ENCODE peak calls at places on chromosomes 3 and 15, in ten cellular contexts. One of them, this sample, is unnamed.
A peak's percentile ranks its signal among the peaks of the same experiment; 100 is the strongest.

GRCh38 chr3:97996988-97997387 is 24.8 kb upstream of the RIOX2 start:
- DNase-seq in HT-29: no peak
- DNase-seq in fibroblast of the conjunctiva: no peak
- DNase-seq in activated T-cell treated with anti-CD3 and anti-CD28 coated beads for 4 hours: no peak
- DNase-seq in GM12864: no peak
- DNase-seq in NCI-H1930: no peak
- DNase-seq in head of caudate nucleus: no peak
- DNase-seq in uterus: no peak
- DNase-seq in NCI-H446: no peak
- DNase-seq in skeletal muscle cell: no peak
- DNase-seq in this sample: no peak

GRCh38 chr3:142047021-142047369 is 102.3 kb downstream of the TFDP2 start:
- DNase-seq in HT-29: no peak
- DNase-seq in fibroblast of the conjunctiva: no peak
- DNase-seq in activated T-cell treated with anti-CD3 and anti-CD28 coated beads for 4 hours: no peak
- DNase-seq in GM12864: no peak
- DNase-seq in NCI-H1930: no peak
- DNase-seq in head of caudate nucleus: no peak
- DNase-seq in uterus: no peak
- DNase-seq in NCI-H446: no peak
- DNase-seq in skeletal muscle cell: no peak
- DNase-seq in this sample: no peak

GRCh38 chr15:69997701-69998273 is 99.9 kb downstream of the TLE3 start:
- DNase-seq in HT-29: peak; percentile 97
- DNase-seq in fibroblast of the conjunctiva: no peak
- DNase-seq in activated T-cell treated with anti-CD3 and anti-CD28 coated beads for 4 hours: no peak
- DNase-seq in GM12864: no peak
- DNase-seq in NCI-H1930: no peak
- DNase-seq in head of caudate nucleus: peak; percentile 59
- DNase-seq in uterus: no peak
- DNase-seq in NCI-H446: peak; percentile 68
- DNase-seq in skeletal muscle cell: no peak
- DNase-seq in this sample: no peak

GRCh38 chr3:12300137-12300536 is 11.3 kb downstream of the PPARG start:
- DNase-seq in HT-29: peak; percentile 67
- DNase-seq in fibroblast of the conjunctiva: no peak
- DNase-seq in activated T-cell treated with anti-CD3 and anti-CD28 coated beads for 4 hours: no peak
- DNase-seq in GM12864: no peak
- DNase-seq in NCI-H1930: no peak
- DNase-seq in head of caudate nucleus: no peak
- DNase-seq in uterus: no peak
- DNase-seq in NCI-H446: no peak
- DNase-seq in skeletal muscle cell: no peak
- DNase-seq in this sample: no peak

GRCh38 chr15:73264881-73265280 is 103.9 kb downstream of the HCN4 start:
- DNase-seq in HT-29: no peak
- DNase-seq in fibroblast of the conjunctiva: no peak
- DNase-seq in activated T-cell treated with anti-CD3 and anti-CD28 coated beads for 4 hours: no peak
- DNase-seq in GM12864: no peak
- DNase-seq in NCI-H1930: no peak
- DNase-seq in head of caudate nucleus: no peak
- DNase-seq in uterus: no peak
- DNase-seq in NCI-H446: no peak
- DNase-seq in skeletal muscle cell: no peak
- DNase-seq in this sample: no peak

GRCh38 chr3:183597959-183598358 is 37.5 kb upstream of the KLHL24 start:
- DNase-seq in HT-29: no peak
- DNase-seq in fibroblast of the conjunctiva: no peak
- DNase-seq in activated T-cell treated with anti-CD3 and anti-CD28 coated beads for 4 hours: no peak
- DNase-seq in GM12864: no peak
- DNase-seq in NCI-H1930: no peak
- DNase-seq in head of caudate nucleus: no peak
- DNase-seq in uterus: no peak
- DNase-seq in NCI-H446: no peak
- DNase-seq in skeletal muscle cell: no peak
- DNase-seq in this sample: no peak

GRCh38 chr15:66846811-66847210 is 144.8 kb downstream of the SMAD6 start:
- DNase-seq in HT-29: no peak
- DNase-seq in fibroblast of the conjunctiva: no peak
- DNase-seq in activated T-cell treated with anti-CD3 and anti-CD28 coated beads for 4 hours: no peak
- DNase-seq in GM12864: no peak
- DNase-seq in NCI-H1930: no peak
- DNase-seq in head of caudate nucleus: no peak
- DNase-seq in uterus: no peak
- DNase-seq in NCI-H446: no peak
- DNase-seq in skeletal muscle cell: no peak
- DNase-seq in this sample: no peak

GRCh38 chr15:40081691-40082194 is 26.9 kb downstream of the BMF start:
- DNase-seq in HT-29: peak; percentile 94
- DNase-seq in fibroblast of the conjunctiva: peak; percentile 52
- DNase-seq in activated T-cell treated with anti-CD3 and anti-CD28 coated beads for 4 hours: no peak
- DNase-seq in GM12864: no peak
- DNase-seq in NCI-H1930: no peak
- DNase-seq in head of caudate nucleus: peak; percentile 88
- DNase-seq in uterus: peak; percentile 69
- DNase-seq in NCI-H446: peak; percentile 17
- DNase-seq in skeletal muscle cell: no peak
- DNase-seq in this sample: peak; percentile 71

GRCh38 chr3:48318831-48319512 is 14.5 kb downstream of the SPINK8 start:
- DNase-seq in HT-29: no peak
- DNase-seq in fibroblast of the conjunctiva: no peak
- DNase-seq in activated T-cell treated with anti-CD3 and anti-CD28 coated beads for 4 hours: no peak
- DNase-seq in GM12864: no peak
- DNase-seq in NCI-H1930: no peak
- DNase-seq in head of caudate nucleus: no peak
- DNase-seq in uterus: no peak
- DNase-seq in NCI-H446: no peak
- DNase-seq in skeletal muscle cell: no peak
- DNase-seq in this sample: no peak

GRCh38 chr15:25176991-25177954 is 222.5 kb downstream of the SNRPN start:
- DNase-seq in HT-29: no peak
- DNase-seq in fibroblast of the conjunctiva: no peak
- DNase-seq in activated T-cell treated with anti-CD3 and anti-CD28 coated beads for 4 hours: no peak
- DNase-seq in GM12864: no peak
- DNase-seq in NCI-H1930: no peak
- DNase-seq in head of caudate nucleus: no peak
- DNase-seq in uterus: peak; percentile 9
- DNase-seq in NCI-H446: no peak
- DNase-seq in skeletal muscle cell: no peak
- DNase-seq in this sample: peak; percentile 8

GRCh38 chr3:71046791-71047190 is 536.7 kb downstream of the FOXP1 start:
- DNase-seq in HT-29: no peak
- DNase-seq in fibroblast of the conjunctiva: no peak
- DNase-seq in activated T-cell treated with anti-CD3 and anti-CD28 coated beads for 4 hours: no peak
- DNase-seq in GM12864: no peak
- DNase-seq in NCI-H1930: no peak
- DNase-seq in head of caudate nucleus: no peak
- DNase-seq in uterus: no peak
- DNase-seq in NCI-H446: no peak
- DNase-seq in skeletal muscle cell: no peak
- DNase-seq in this sample: no peak

GRCh38 chr3:119580148-119580760 is 962 bp downstream of the ADPRH start:
- DNase-seq in HT-29: no peak
- DNase-seq in fibroblast of the conjunctiva: no peak
- DNase-seq in activated T-cell treated with anti-CD3 and anti-CD28 coated beads for 4 hours: no peak
- DNase-seq in GM12864: peak; percentile 65
- DNase-seq in NCI-H1930: peak; percentile 3
- DNase-seq in head of caudate nucleus: peak; percentile 18
- DNase-seq in uterus: peak; percentile 34
- DNase-seq in NCI-H446: no peak
- DNase-seq in skeletal muscle cell: no peak
- DNase-seq in this sample: peak; percentile 50

GRCh38 chr3:147368561-147369151 is 37.7 kb downstream of the ZIC4 start:
- DNase-seq in HT-29: no peak
- DNase-seq in fibroblast of the conjunctiva: no peak
- DNase-seq in activated T-cell treated with anti-CD3 and anti-CD28 coated beads for 4 hours: no peak
- DNase-seq in GM12864: no peak
- DNase-seq in NCI-H1930: no peak
- DNase-seq in head of caudate nucleus: no peak
- DNase-seq in uterus: no peak
- DNase-seq in NCI-H446: no peak
- DNase-seq in skeletal muscle cell: no peak
- DNase-seq in this sample: no peak

GRCh38 chr3:14413381-14414071 is 11.1 kb downstream of the SLC6A6 start:
- DNase-seq in HT-29: no peak
- DNase-seq in fibroblast of the conjunctiva: no peak
- DNase-seq in activated T-cell treated with anti-CD3 and anti-CD28 coated beads for 4 hours: no peak
- DNase-seq in GM12864: no peak
- DNase-seq in NCI-H1930: no peak
- DNase-seq in head of caudate nucleus: no peak
- DNase-seq in uterus: no peak
- DNase-seq in NCI-H446: no peak
- DNase-seq in skeletal muscle cell: no peak
- DNase-seq in this sample: peak; percentile 64

GRCh38 chr3:142448424-142448823 is 587 bp upstream of the XRN1 start:
- DNase-seq in HT-29: no peak
- DNase-seq in fibroblast of the conjunctiva: no peak
- DNase-seq in activated T-cell treated with anti-CD3 and anti-CD28 coated beads for 4 hours: no peak
- DNase-seq in GM12864: no peak
- DNase-seq in NCI-H1930: no peak
- DNase-seq in head of caudate nucleus: no peak
- DNase-seq in uterus: no peak
- DNase-seq in NCI-H446: no peak
- DNase-seq in skeletal muscle cell: no peak
- DNase-seq in this sample: no peak

GRCh38 chr3:61808526-61808925 is 247.2 kb downstream of the PTPRG start:
- DNase-seq in HT-29: no peak
- DNase-seq in fibroblast of the conjunctiva: peak; percentile 78
- DNase-seq in activated T-cell treated with anti-CD3 and anti-CD28 coated beads for 4 hours: no peak
- DNase-seq in GM12864: no peak
- DNase-seq in NCI-H1930: no peak
- DNase-seq in head of caudate nucleus: no peak
- DNase-seq in uterus: peak; percentile 72
- DNase-seq in NCI-H446: peak; percentile 71
- DNase-seq in skeletal muscle cell: no peak
- DNase-seq in this sample: no peak

GRCh38 chr3:59185586-59186381 is 136.0 kb upstream of the CFAP20DC start:
- DNase-seq in HT-29: no peak
- DNase-seq in fibroblast of the conjunctiva: no peak
- DNase-seq in activated T-cell treated with anti-CD3 and anti-CD28 coated beads for 4 hours: no peak
- DNase-seq in GM12864: no peak
- DNase-seq in NCI-H1930: no peak
- DNase-seq in head of caudate nucleus: no peak
- DNase-seq in uterus: no peak
- DNase-seq in NCI-H446: no peak
- DNase-seq in skeletal muscle cell: no peak
- DNase-seq in this sample: no peak

GRCh38 chr3:141112686-141113255 is 61.6 kb downstream of the SPSB4 start:
- DNase-seq in HT-29: no peak
- DNase-seq in fibroblast of the conjunctiva: no peak
- DNase-seq in activated T-cell treated with anti-CD3 and anti-CD28 coated beads for 4 hours: no peak
- DNase-seq in GM12864: no peak
- DNase-seq in NCI-H1930: no peak
- DNase-seq in head of caudate nucleus: no peak
- DNase-seq in uterus: no peak
- DNase-seq in NCI-H446: no peak
- DNase-seq in skeletal muscle cell: no peak
- DNase-seq in this sample: no peak

GRCh38 chr3:37197810-37198371 is 23.5 kb upstream of the LRRFIP2 start:
- DNase-seq in HT-29: no peak
- DNase-seq in fibroblast of the conjunctiva: no peak
- DNase-seq in activated T-cell treated with anti-CD3 and anti-CD28 coated beads for 4 hours: no peak
- DNase-seq in GM12864: no peak
- DNase-seq in NCI-H1930: no peak
- DNase-seq in head of caudate nucleus: no peak
- DNase-seq in uterus: no peak
- DNase-seq in NCI-H446: no peak
- DNase-seq in skeletal muscle cell: peak; percentile 36
- DNase-seq in this sample: no peak

GRCh38 chr15:96406701-96407100 is 76.2 kb downstream of the NR2F2 start:
- DNase-seq in HT-29: no peak
- DNase-seq in fibroblast of the conjunctiva: no peak
- DNase-seq in activated T-cell treated with anti-CD3 and anti-CD28 coated beads for 4 hours: no peak
- DNase-seq in GM12864: no peak
- DNase-seq in NCI-H1930: no peak
- DNase-seq in head of caudate nucleus: no peak
- DNase-seq in uterus: no peak
- DNase-seq in NCI-H446: no peak
- DNase-seq in skeletal muscle cell: no peak
- DNase-seq in this sample: no peak

GRCh38 chr3:197376020-197376419 is 77.6 kb upstream of the DLG1 start:
- DNase-seq in HT-29: no peak
- DNase-seq in fibroblast of the conjunctiva: no peak
- DNase-seq in activated T-cell treated with anti-CD3 and anti-CD28 coated beads for 4 hours: no peak
- DNase-seq in GM12864: no peak
- DNase-seq in NCI-H1930: no peak
- DNase-seq in head of caudate nucleus: no peak
- DNase-seq in uterus: no peak
- DNase-seq in NCI-H446: no peak
- DNase-seq in skeletal muscle cell: no peak
- DNase-seq in this sample: no peak

GRCh38 chr3:173865900-173866498 is 468.5 kb downstream of the NLGN1 start:
- DNase-seq in HT-29: no peak
- DNase-seq in fibroblast of the conjunctiva: no peak
- DNase-seq in activated T-cell treated with anti-CD3 and anti-CD28 coated beads for 4 hours: no peak
- DNase-seq in GM12864: no peak
- DNase-seq in NCI-H1930: no peak
- DNase-seq in head of caudate nucleus: no peak
- DNase-seq in uterus: no peak
- DNase-seq in NCI-H446: no peak
- DNase-seq in skeletal muscle cell: no peak
- DNase-seq in this sample: no peak

GRCh38 chr3:113885050-113885449 is 46.5 kb downstream of the GRAMD1C start:
- DNase-seq in HT-29: no peak
- DNase-seq in fibroblast of the conjunctiva: no peak
- DNase-seq in activated T-cell treated with anti-CD3 and anti-CD28 coated beads for 4 hours: no peak
- DNase-seq in GM12864: no peak
- DNase-seq in NCI-H1930: no peak
- DNase-seq in head of caudate nucleus: no peak
- DNase-seq in uterus: no peak
- DNase-seq in NCI-H446: no peak
- DNase-seq in skeletal muscle cell: no peak
- DNase-seq in this sample: no peak

GRCh38 chr15:81160312-81161214 is 26.5 kb downstream of the CFAP161 start:
- DNase-seq in HT-29: no peak
- DNase-seq in fibroblast of the conjunctiva: peak; percentile 95
- DNase-seq in activated T-cell treated with anti-CD3 and anti-CD28 coated beads for 4 hours: no peak
- DNase-seq in GM12864: no peak
- DNase-seq in NCI-H1930: no peak
- DNase-seq in head of caudate nucleus: no peak
- DNase-seq in uterus: peak; percentile 79
- DNase-seq in NCI-H446: peak; percentile 81
- DNase-seq in skeletal muscle cell: peak; percentile 93
- DNase-seq in this sample: peak; percentile 6

GRCh38 chr3:140953028-140953960 is 11.7 kb downstream of the SLC25A36 start:
- DNase-seq in HT-29: peak; percentile 49
- DNase-seq in fibroblast of the conjunctiva: no peak
- DNase-seq in activated T-cell treated with anti-CD3 and anti-CD28 coated beads for 4 hours: no peak
- DNase-seq in GM12864: no peak
- DNase-seq in NCI-H1930: no peak
- DNase-seq in head of caudate nucleus: no peak
- DNase-seq in uterus: no peak
- DNase-seq in NCI-H446: no peak
- DNase-seq in skeletal muscle cell: peak; percentile 48
- DNase-seq in this sample: no peak

GRCh38 chr15:64855206-64856000 is 13.7 kb downstream of the PLEKHO2 start:
- DNase-seq in HT-29: no peak
- DNase-seq in fibroblast of the conjunctiva: no peak
- DNase-seq in activated T-cell treated with anti-CD3 and anti-CD28 coated beads for 4 hours: no peak
- DNase-seq in GM12864: no peak
- DNase-seq in NCI-H1930: no peak
- DNase-seq in head of caudate nucleus: peak; percentile 54
- DNase-seq in uterus: no peak
- DNase-seq in NCI-H446: peak; percentile 88
- DNase-seq in skeletal muscle cell: no peak
- DNase-seq in this sample: no peak

GRCh38 chr3:126983653-126984390 is 907 bp downstream of the PLXNA1 start:
- DNase-seq in HT-29: peak; percentile 48
- DNase-seq in fibroblast of the conjunctiva: no peak
- DNase-seq in activated T-cell treated with anti-CD3 and anti-CD28 coated beads for 4 hours: peak; percentile 23
- DNase-seq in GM12864: no peak
- DNase-seq in NCI-H1930: no peak
- DNase-seq in head of caudate nucleus: no peak
- DNase-seq in uterus: no peak
- DNase-seq in NCI-H446: no peak
- DNase-seq in skeletal muscle cell: no peak
- DNase-seq in this sample: peak; percentile 39

GRCh38 chr15:56467626-56468025 is 2.7 kb upstream of the MNS1 start:
- DNase-seq in HT-29: no peak
- DNase-seq in fibroblast of the conjunctiva: no peak
- DNase-seq in activated T-cell treated with anti-CD3 and anti-CD28 coated beads for 4 hours: no peak
- DNase-seq in GM12864: no peak
- DNase-seq in NCI-H1930: no peak
- DNase-seq in head of caudate nucleus: no peak
- DNase-seq in uterus: no peak
- DNase-seq in NCI-H446: no peak
- DNase-seq in skeletal muscle cell: no peak
- DNase-seq in this sample: no peak

This sample was measured in SJSA1.